ENCODE peak calls at places on chromosome 17, in six cellular contexts. X is psoas muscle, Z is sigmoid colon, I is suprapubic skin, J is upper lobe of left lung, T is IMR-90. Q is an unnamed sample. For H3K27me3, the result is how much of the 10 kb centered on the place peaks cover.

GRCh38 chr17:31794111-31794510 is 64.9 kb downstream of the COPRS start:
- DNase-seq in Z (no peak), X (no peak), J (no peak), I (peak), T (no peak), Q (no peak)

GRCh38 chr17:77363821-77364361 is 223.1 kb downstream of the SEC14L1 start:
- DNase-seq in T (peak), I (peak), J (no peak), Z (peak), X (peak), Q (no peak)

GRCh38 chr17:62860962-62861873 is 53.1 kb upstream of the MARCHF10 start:
- DNase-seq in I (no peak), X (no peak), Z (no peak), T (peak), J (no peak), Q (no peak)

GRCh38 chr17:6496636-6497441 is 52.6 kb downstream of the PIMREG start:
- DNase-seq in Z (peak), T (no peak), X (no peak), I (peak), J (no peak), Q (no peak)

GRCh38 chr17:699350-699749 is 15.3 kb downstream of the VPS53 start:
- DNase-seq in Z (no peak), X (no peak), T (no peak), I (no peak), J (no peak), Q (no peak)

GRCh38 chr17:72978593-72979218 is 113.8 kb downstream of the SLC39A11 start:
- DNase-seq in X (no peak), J (no peak), I (no peak), T (no peak), Z (no peak), Q (no peak)

GRCh38 chr17:32015245-32016013 is 8.2 kb downstream of the LRRC37B start:
- DNase-seq in I (no peak), J (no peak), Z (no peak), T (peak), X (no peak), Q (no peak)

GRCh38 chr17:74737299-74738050 is 419 bp downstream of the RAB37 start:
- DNase-seq in X (no peak), T (no peak), J (peak), I (no peak), Z (no peak), Q (no peak)

GRCh38 chr17:52106638-52107261 is 51.8 kb downstream of the CA10 start:
- DNase-seq in Z (no peak), X (peak), T (no peak), I (no peak), J (no peak), Q (no peak)

GRCh38 chr17:2598166-2598565 is 4.7 kb downstream of the PAFAH1B1 start:
- DNase-seq in X (no peak), T (peak), Z (no peak), J (no peak), I (no peak), Q (no peak)

GRCh38 chr17:44916781-44917241 is 1.5 kb upstream of the GFAP start:
- DNase-seq in T (peak), J (no peak), I (no peak), Z (peak), X (peak), Q (peak)

GRCh38 chr17:81868674-81869220 is 2.4 kb downstream of the ARHGDIA start:
- DNase-seq in T (peak), X (peak), J (peak), Z (peak), I (no peak), Q (no peak)

GRCh38 chr17:535165-535564 is 179.5 kb downstream of the VPS53 start:
- DNase-seq in T (no peak), Z (no peak), X (no peak), J (no peak), I (no peak), Q (no peak)

GRCh38 chr17:38572665-38573365 is 32.9 kb downstream of the SRCIN1 start:
- DNase-seq in X (no peak), J (peak), I (no peak), Z (no peak), T (no peak), Q (no peak)

GRCh38 chr17:81251943-81252301 is 12.8 kb downstream of the NDUFAF8 start:
- DNase-seq in T (no peak), I (no peak), X (no peak), Z (no peak), J (peak), Q (no peak)

GRCh38 chr17:67718325-67718941 is 697 bp downstream of the NOL11 start:
- DNase-seq in J (no peak), X (no peak), T (peak), I (no peak), Z (no peak), Q (no peak)

GRCh38 chr17:63740464-63741181 is 976 bp downstream of the STRADA start:
- DNase-seq in T (peak), Z (no peak), X (no peak), J (no peak), I (no peak), Q (no peak)

GRCh38 chr17:61862105-61862574 is 1.2 kb downstream of the BRIP1 start:
- DNase-seq in I (no peak), T (peak), Z (no peak), J (no peak), X (no peak), Q (no peak)

GRCh38 chr17:68398731-68399637 is 58.3 kb downstream of the WIPI1 start:
- DNase-seq in X (peak), Z (peak), J (no peak), I (no peak), T (peak), Q (no peak)

GRCh38 chr17:4477286-4477791 is 21.3 kb upstream of the SPNS2 start:
- DNase-seq in T (no peak), X (no peak), Z (no peak), J (no peak), I (no peak), Q (no peak)

GRCh38 chr17:35713069-35713728 is 18.2 kb upstream of the RASL10B start:
- DNase-seq in X (peak), I (no peak), J (no peak), T (peak), Z (no peak), Q (peak)

GRCh38 chr17:14792751-14793150 is 472.4 kb downstream of the PMP22 start:
- DNase-seq in Z (peak), T (no peak), X (no peak), I (no peak), J (no peak), Q (no peak)

GRCh38 chr17:73940511-73940910 is 263.0 kb upstream of the RPL38 start:
- DNase-seq in Z (no peak), J (no peak), I (no peak), T (no peak), X (no peak), Q (no peak)

GRCh38 chr17:40301315-40301714 is 7.7 kb upstream of the RARA start:
- DNase-seq in X (no peak), Z (no peak), T (no peak), I (peak), J (no peak), Q (no peak)

DNA sequence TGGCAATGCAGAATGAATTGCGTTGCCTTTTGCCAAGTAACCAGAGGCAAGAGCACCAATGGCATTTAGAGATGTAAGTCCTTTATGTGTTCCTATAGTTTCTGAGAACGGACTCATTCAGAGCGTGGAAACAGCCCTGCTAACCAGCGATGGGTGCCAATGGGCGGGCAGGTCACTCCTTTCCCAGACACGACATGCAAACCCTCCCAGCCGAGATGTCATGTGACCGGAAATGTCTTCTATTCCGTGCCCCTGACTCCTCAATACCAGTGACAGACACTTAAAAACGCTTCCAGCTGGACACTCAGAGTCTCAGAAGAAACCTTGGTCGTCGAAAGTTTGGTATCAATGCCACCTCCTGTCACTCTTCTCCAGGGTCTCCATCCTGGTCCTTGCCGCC is 3.2 kb downstream of the FBF1 start:
- DNase-seq in T (no peak), I (no peak), X (no peak), J (no peak), Z (no peak), Q (no peak)
- H3K4me3 ChIP-seq in T (no peak), I (no peak), X (no peak), J (no peak), Z (no peak), Q (no peak)

DNA sequence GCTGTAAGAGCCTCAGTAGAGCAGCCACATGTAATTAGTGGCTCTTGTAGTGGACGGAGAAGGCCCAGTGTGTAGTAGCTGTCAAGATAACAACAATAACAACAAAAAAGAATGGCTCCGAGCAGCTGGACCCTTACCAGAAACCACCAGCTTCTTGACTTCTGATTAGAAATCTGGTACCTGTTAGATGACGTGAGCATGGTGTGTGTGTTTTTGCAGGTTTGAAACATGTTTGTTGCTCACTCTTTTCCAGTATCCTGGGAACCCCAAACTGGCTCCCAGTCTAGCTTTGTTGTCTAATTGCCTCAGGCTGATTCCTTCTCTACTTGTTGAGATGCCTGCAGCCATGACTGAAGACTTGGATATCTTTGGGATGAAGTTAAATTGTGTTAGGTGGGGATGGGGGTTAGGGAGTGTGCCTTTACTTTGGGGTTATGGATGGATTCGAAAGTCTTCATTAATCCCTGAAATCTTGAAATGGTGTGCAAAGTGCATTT is 21.0 kb downstream of the IGF2BP1 start:
- DNase-seq in T (no peak), J (no peak), I (peak), X (no peak), Z (no peak), Q (no peak)
- H3K27me3 ChIP-seq in T (under half), J (under half), I (half or more), X (under half), Z (under half), Q (under half)

GRCh38 chr17:18183334-18184142 is at the start of gene ALKBH5:
- DNase-seq in J (peak), I (peak), X (peak), T (peak), Z (peak), Q (peak)
- TF ChIP-seq CTCF in J (peak), I (no peak), X (peak), T (peak), Z (no peak), Q (peak)

GRCh38 chr17:8927395-8927794 is 38.1 kb downstream of the PIK3R5 start:
- DNase-seq in X (no peak), Z (no peak), J (no peak), I (no peak), T (no peak), Q (no peak)
- H3K4me3 ChIP-seq in X (no peak), Z (no peak), J (no peak), I (no peak), T (no peak), Q (no peak)